ENCODE peak calls at places on chromosomes 2 and 18, in seven cellular contexts. One of them, this sample, is unnamed.

GRCh38 chr18:50268022-50268747 is 1.9 kb upstream of the CFAP53 start:
- DNase-seq in GM23338: peak
- DNase-seq in HFFc6: no peak
- DNase-seq in epithelial cell of esophagus: peak
- DNase-seq in fibroblast of mammary gland: peak
- DNase-seq in AG04449: no peak
- DNase-seq in psoas muscle: peak
- DNase-seq in this sample: no peak

GRCh38 chr18:65983750-65984149 is 232.9 kb downstream of the CDH7 start:
- DNase-seq in GM23338: peak
- DNase-seq in HFFc6: no peak
- DNase-seq in epithelial cell of esophagus: peak
- DNase-seq in fibroblast of mammary gland: no peak
- DNase-seq in AG04449: no peak
- DNase-seq in psoas muscle: no peak
- DNase-seq in this sample: no peak

GRCh38 chr18:55287935-55288868 is 299.8 kb downstream of the TCF4 start:
- DNase-seq in GM23338: no peak
- DNase-seq in HFFc6: no peak
- DNase-seq in epithelial cell of esophagus: no peak
- DNase-seq in fibroblast of mammary gland: peak
- DNase-seq in AG04449: no peak
- DNase-seq in psoas muscle: no peak
- DNase-seq in this sample: no peak

GRCh38 chr2:239773377-239774141 is 251.6 kb downstream of the NDUFA10 start:
- DNase-seq in GM23338: no peak
- DNase-seq in HFFc6: no peak
- DNase-seq in epithelial cell of esophagus: no peak
- DNase-seq in fibroblast of mammary gland: no peak
- DNase-seq in AG04449: no peak
- DNase-seq in psoas muscle: no peak
- DNase-seq in this sample: no peak

GRCh38 chr2:137957033-137957432 is 7.2 kb upstream of the HNMT start:
- DNase-seq in GM23338: no peak
- DNase-seq in HFFc6: peak
- DNase-seq in epithelial cell of esophagus: peak
- DNase-seq in fibroblast of mammary gland: peak
- DNase-seq in AG04449: peak
- DNase-seq in psoas muscle: no peak
- DNase-seq in this sample: peak

GRCh38 chr2:99153921-99154604 is 679 bp downstream of the TSGA10 start:
- DNase-seq in GM23338: peak
- DNase-seq in HFFc6: no peak
- DNase-seq in epithelial cell of esophagus: no peak
- DNase-seq in fibroblast of mammary gland: peak
- DNase-seq in AG04449: no peak
- DNase-seq in psoas muscle: no peak
- DNase-seq in this sample: no peak

GRCh38 chr2:159714586-159714930 is 2.3 kb downstream of the MARCHF7 start:
- DNase-seq in GM23338: no peak
- DNase-seq in HFFc6: no peak
- DNase-seq in epithelial cell of esophagus: no peak
- DNase-seq in fibroblast of mammary gland: no peak
- DNase-seq in AG04449: no peak
- DNase-seq in psoas muscle: no peak
- DNase-seq in this sample: no peak

GRCh38 chr2:229340086-229340760 is 69.1 kb upstream of the PID1 start:
- DNase-seq in GM23338: no peak
- DNase-seq in HFFc6: peak
- DNase-seq in epithelial cell of esophagus: no peak
- DNase-seq in fibroblast of mammary gland: peak
- DNase-seq in AG04449: no peak
- DNase-seq in psoas muscle: no peak
- DNase-seq in this sample: no peak

GRCh38 chr2:9141379-9141667 is 65.3 kb upstream of the ASAP2 start:
- DNase-seq in GM23338: no peak
- DNase-seq in HFFc6: no peak
- DNase-seq in epithelial cell of esophagus: no peak
- DNase-seq in fibroblast of mammary gland: no peak
- DNase-seq in AG04449: no peak
- DNase-seq in psoas muscle: no peak
- DNase-seq in this sample: no peak

GRCh38 chr2:73009177-73009839 is 62.2 kb downstream of the SFXN5 start:
- DNase-seq in GM23338: no peak
- DNase-seq in HFFc6: no peak
- DNase-seq in epithelial cell of esophagus: no peak
- DNase-seq in fibroblast of mammary gland: no peak
- DNase-seq in AG04449: no peak
- DNase-seq in psoas muscle: no peak
- DNase-seq in this sample: no peak

DNA sequence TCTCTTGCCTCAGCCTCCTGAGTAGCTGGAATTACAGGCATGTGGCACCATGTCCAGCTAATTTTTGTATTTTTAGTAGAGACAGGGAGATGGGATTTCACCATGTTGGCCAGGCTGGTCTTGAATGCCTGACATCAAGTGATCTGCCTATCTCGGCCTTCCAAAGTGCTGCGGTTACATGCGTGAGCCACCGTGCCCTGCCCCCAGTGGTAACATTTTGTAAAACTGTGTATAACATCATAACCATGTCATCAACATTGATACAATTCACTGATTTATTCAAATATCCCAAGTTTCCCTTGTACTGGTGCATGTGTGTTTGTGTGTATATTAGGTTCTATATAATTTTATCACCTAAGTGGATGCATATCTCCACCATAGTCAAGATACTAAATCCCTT is 70.0 kb downstream of the PDCL3 start:
- DNase-seq in GM23338: no peak
- DNase-seq in HFFc6: no peak
- DNase-seq in epithelial cell of esophagus: no peak
- DNase-seq in fibroblast of mammary gland: no peak
- DNase-seq in AG04449: no peak
- DNase-seq in psoas muscle: no peak
- DNase-seq in this sample: no peak
- TF ChIP-seq CTCF in GM23338: no peak
- TF ChIP-seq CTCF in HFFc6: no peak
- TF ChIP-seq CTCF in epithelial cell of esophagus: no peak
- TF ChIP-seq CTCF in fibroblast of mammary gland: no peak
- TF ChIP-seq CTCF in AG04449: no peak
- TF ChIP-seq CTCF in psoas muscle: no peak
- TF ChIP-seq CTCF in this sample: no peak

DNA sequence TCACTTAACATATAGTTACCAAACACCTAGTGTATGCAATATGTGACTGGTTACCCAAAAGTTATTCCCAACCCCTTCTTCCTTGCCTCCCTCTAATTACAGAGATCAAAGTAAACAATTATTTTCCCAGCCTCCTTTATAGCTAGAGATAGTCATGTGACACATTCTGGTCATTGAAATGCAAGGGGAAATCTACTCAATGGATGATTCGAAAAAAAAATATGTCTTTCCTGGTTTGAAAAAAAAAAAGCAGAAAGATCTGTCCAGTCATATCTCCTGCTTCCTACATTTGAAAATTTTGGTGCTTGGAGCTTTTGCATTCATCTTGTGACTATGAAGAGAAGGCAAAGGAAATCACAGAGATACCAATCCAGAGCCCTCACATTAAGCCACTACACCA is 27.6 kb upstream of the UGP2 start:
- DNase-seq in GM23338: no peak
- DNase-seq in HFFc6: no peak
- DNase-seq in epithelial cell of esophagus: peak
- DNase-seq in fibroblast of mammary gland: peak
- DNase-seq in AG04449: no peak
- DNase-seq in psoas muscle: no peak
- DNase-seq in this sample: no peak
- TF ChIP-seq CTCF in GM23338: no peak
- TF ChIP-seq CTCF in HFFc6: no peak
- TF ChIP-seq CTCF in epithelial cell of esophagus: no peak
- TF ChIP-seq CTCF in fibroblast of mammary gland: no peak
- TF ChIP-seq CTCF in AG04449: no peak
- TF ChIP-seq CTCF in psoas muscle: no peak
- TF ChIP-seq CTCF in this sample: no peak

GRCh38 chr2:10188729-10189305 is 66.3 kb downstream of the RRM2 start:
- DNase-seq in GM23338: no peak
- DNase-seq in HFFc6: no peak
- DNase-seq in epithelial cell of esophagus: no peak
- DNase-seq in fibroblast of mammary gland: no peak
- DNase-seq in AG04449: no peak
- DNase-seq in psoas muscle: no peak
- DNase-seq in this sample: no peak
- TF ChIP-seq CTCF in GM23338: no peak
- TF ChIP-seq CTCF in HFFc6: no peak
- TF ChIP-seq CTCF in epithelial cell of esophagus: no peak
- TF ChIP-seq CTCF in fibroblast of mammary gland: no peak
- TF ChIP-seq CTCF in AG04449: no peak
- TF ChIP-seq CTCF in psoas muscle: no peak
- TF ChIP-seq CTCF in this sample: no peak

DNA sequence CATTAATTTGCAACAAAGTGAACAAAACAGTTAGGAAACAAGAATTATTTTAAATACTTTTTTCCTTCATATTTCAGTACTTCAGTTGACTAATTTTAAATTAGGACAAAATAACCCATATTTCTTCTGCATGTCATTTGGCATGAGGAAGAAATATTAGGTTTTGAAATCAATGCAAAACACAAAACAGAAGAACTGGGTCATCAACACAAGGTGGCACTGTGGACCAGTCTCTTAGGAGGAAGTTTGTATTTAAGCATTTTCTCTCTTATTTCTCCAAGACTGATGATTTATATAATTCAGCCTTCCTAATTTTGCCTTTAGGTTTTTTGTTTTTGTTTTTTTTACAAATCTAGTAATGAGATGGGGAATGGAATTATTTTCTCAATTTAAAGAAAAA is 352.8 kb upstream of the KCNH7 start:
- DNase-seq in GM23338: peak
- DNase-seq in HFFc6: peak
- DNase-seq in epithelial cell of esophagus: peak
- DNase-seq in fibroblast of mammary gland: peak
- DNase-seq in AG04449: no peak
- DNase-seq in psoas muscle: no peak
- DNase-seq in this sample: no peak
- TF ChIP-seq CTCF in GM23338: peak
- TF ChIP-seq CTCF in HFFc6: peak
- TF ChIP-seq CTCF in epithelial cell of esophagus: peak
- TF ChIP-seq CTCF in fibroblast of mammary gland: peak
- TF ChIP-seq CTCF in AG04449: peak
- TF ChIP-seq CTCF in psoas muscle: peak
- TF ChIP-seq CTCF in this sample: peak

GRCh38 chr2:122341007-122341406 is 585.6 kb downstream of the TSN start:
- DNase-seq in GM23338: no peak
- DNase-seq in HFFc6: no peak
- DNase-seq in epithelial cell of esophagus: peak
- DNase-seq in fibroblast of mammary gland: peak
- DNase-seq in AG04449: no peak
- DNase-seq in psoas muscle: no peak
- DNase-seq in this sample: no peak

GRCh38 chr2:122340246-122340645 is 584.8 kb downstream of the TSN start:
- DNase-seq in GM23338: no peak
- DNase-seq in HFFc6: no peak
- DNase-seq in epithelial cell of esophagus: peak
- DNase-seq in fibroblast of mammary gland: no peak
- DNase-seq in AG04449: no peak
- DNase-seq in psoas muscle: no peak
- DNase-seq in this sample: no peak

GRCh38 chr2:122338000-122338399 is 582.5 kb downstream of the TSN start:
- DNase-seq in GM23338: no peak
- DNase-seq in HFFc6: no peak
- DNase-seq in epithelial cell of esophagus: no peak
- DNase-seq in fibroblast of mammary gland: no peak
- DNase-seq in AG04449: no peak
- DNase-seq in psoas muscle: no peak
- DNase-seq in this sample: no peak
- TF ChIP-seq CTCF in GM23338: no peak
- TF ChIP-seq CTCF in HFFc6: peak
- TF ChIP-seq CTCF in epithelial cell of esophagus: no peak
- TF ChIP-seq CTCF in fibroblast of mammary gland: no peak
- TF ChIP-seq CTCF in AG04449: no peak
- TF ChIP-seq CTCF in psoas muscle: no peak
- TF ChIP-seq CTCF in this sample: no peak

GRCh38 chr2:191299866-191300265 is 54.7 kb downstream of the MYO1B start:
- DNase-seq in GM23338: no peak
- DNase-seq in HFFc6: no peak
- DNase-seq in epithelial cell of esophagus: no peak
- DNase-seq in fibroblast of mammary gland: no peak
- DNase-seq in AG04449: no peak
- DNase-seq in psoas muscle: no peak
- DNase-seq in this sample: no peak

GRCh38 chr2:191296083-191297006 is 51.1 kb downstream of the MYO1B start:
- DNase-seq in GM23338: no peak
- DNase-seq in HFFc6: no peak
- DNase-seq in epithelial cell of esophagus: no peak
- DNase-seq in fibroblast of mammary gland: no peak
- DNase-seq in AG04449: no peak
- DNase-seq in psoas muscle: no peak
- DNase-seq in this sample: peak

GRCh38 chr2:191298306-191298705 is 53.1 kb downstream of the MYO1B start:
- DNase-seq in GM23338: no peak
- DNase-seq in HFFc6: peak
- DNase-seq in epithelial cell of esophagus: no peak
- DNase-seq in fibroblast of mammary gland: peak
- DNase-seq in AG04449: peak
- DNase-seq in psoas muscle: no peak
- DNase-seq in this sample: no peak

GRCh38 chr2:191297031-191297430 is 51.8 kb downstream of the MYO1B start:
- DNase-seq in GM23338: no peak
- DNase-seq in HFFc6: no peak
- DNase-seq in epithelial cell of esophagus: no peak
- DNase-seq in fibroblast of mammary gland: no peak
- DNase-seq in AG04449: no peak
- DNase-seq in psoas muscle: no peak
- DNase-seq in this sample: no peak

DNA sequence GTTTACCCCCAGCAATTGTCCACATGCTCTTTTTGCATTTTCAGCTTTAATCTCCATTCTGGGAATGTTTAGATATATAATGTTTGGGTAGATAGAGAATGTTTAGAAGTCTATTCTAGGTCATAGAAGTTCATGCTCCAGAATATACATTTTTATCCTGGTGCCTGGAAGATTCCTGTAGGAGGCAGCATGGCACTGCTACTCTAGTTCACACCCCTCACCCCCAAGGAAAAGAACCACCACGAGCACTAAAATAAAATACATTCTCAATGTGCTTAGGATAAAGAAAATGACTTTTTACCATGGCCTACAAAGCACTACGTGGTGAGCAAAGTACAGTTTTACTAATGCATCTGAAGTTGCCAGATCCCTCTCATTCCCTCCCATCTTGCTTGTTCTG is 53.8 kb downstream of the MYO1B start:
- DNase-seq in GM23338: no peak
- DNase-seq in HFFc6: no peak
- DNase-seq in epithelial cell of esophagus: no peak
- DNase-seq in fibroblast of mammary gland: no peak
- DNase-seq in AG04449: no peak
- DNase-seq in psoas muscle: no peak
- DNase-seq in this sample: no peak
- TF ChIP-seq CTCF in GM23338: peak
- TF ChIP-seq CTCF in HFFc6: peak
- TF ChIP-seq CTCF in epithelial cell of esophagus: no peak
- TF ChIP-seq CTCF in fibroblast of mammary gland: peak
- TF ChIP-seq CTCF in AG04449: peak
- TF ChIP-seq CTCF in psoas muscle: no peak
- TF ChIP-seq CTCF in this sample: peak